ENCODE peak calls at places on chromosomes 11 and 22, in seven cellular contexts. S is sigmoid colon; K is Peyer's patch; Z is uterus; U is A549; G is neural progenitor cell; V is CD4-positive, CD25-positive, alpha-beta regulatory T cell. B is an unnamed sample. For H3K4me1, the result is how much of the 10 kb centered on the place peaks cover.

GRCh38 chr11:125949271-125950177 is 3.7 kb downstream of the VSIG10L2 start:
- DNase-seq in S (no peak), K (no peak), Z (peak), U (no peak), G (no peak), V (no peak), B (no peak)

GRCh38 chr11:2788751-2789140 is 89.0 kb upstream of the KCNQ1OT1 start:
- DNase-seq in S (no peak), K (peak), Z (peak), U (no peak), G (no peak), V (no peak), B (no peak)

GRCh38 chr11:72864692-72865655 is 50.8 kb downstream of the ATG16L2 start:
- DNase-seq in S (no peak), K (no peak), Z (no peak), U (no peak), G (no peak), V (no peak), B (no peak)

GRCh38 chr22:37420656-37421467 is 6.4 kb downstream of the ELFN2 start:
- DNase-seq in S (no peak), K (no peak), Z (no peak), U (no peak), G (no peak), V (no peak), B (no peak)

GRCh38 chr11:17531818-17532131 is 12.4 kb downstream of the USH1C start:
- DNase-seq in S (no peak), K (peak), Z (no peak), U (no peak), G (no peak), V (no peak), B (no peak)

GRCh38 chr22:26892401-26893033 is 235.1 kb downstream of the MIAT start:
- DNase-seq in S (peak), K (no peak), Z (no peak), U (no peak), G (no peak), V (no peak), B (no peak)

GRCh38 chr11:13962562-13963168 is at the start of gene SPON1:
- DNase-seq in S (peak), K (peak), Z (peak), U (no peak), G (peak), V (peak), B (peak)

GRCh38 chr11:14547440-14547839 is 27.3 kb upstream of the PSMA1 start:
- DNase-seq in S (no peak), K (no peak), Z (no peak), U (no peak), G (no peak), V (no peak), B (no peak)

GRCh38 chr11:61701298-61701993 is 21.3 kb downstream of the DAGLA start:
- DNase-seq in S (no peak), K (no peak), Z (no peak), U (no peak), G (peak), V (no peak), B (no peak)

GRCh38 chr22:30354644-30355043 is 2.0 kb downstream of the SF3A1 start:
- DNase-seq in S (no peak), K (no peak), Z (no peak), U (no peak), G (no peak), V (no peak), B (no peak)

GRCh38 chr11:120780239-120780638 is 243.7 kb upstream of the TBCEL start:
- DNase-seq in S (no peak), K (no peak), Z (no peak), U (no peak), G (no peak), V (no peak), B (no peak)

GRCh38 chr11:75583710-75584658 is 21.9 kb downstream of the SERPINH1 start:
- DNase-seq in S (peak), K (peak), Z (peak), U (no peak), G (peak), V (no peak), B (no peak)

GRCh38 chr22:22692707-22693530 is 48.5 kb downstream of the GGTLC2 start:
- DNase-seq in S (peak), K (peak), Z (no peak), U (peak), G (peak), V (peak), B (peak)

GRCh38 chr22:36285017-36285416 is 32.1 kb downstream of the APOL1 start:
- DNase-seq in S (peak), K (no peak), Z (no peak), U (no peak), G (no peak), V (no peak), B (no peak)

GRCh38 chr11:19658344-19658743 is 54.3 kb upstream of the NAV2 start:
- DNase-seq in S (no peak), K (no peak), Z (no peak), U (no peak), G (peak), V (no peak), B (no peak)

GRCh38 chr22:49014227-49015201 is 813.2 kb downstream of the BRD1 start:
- DNase-seq in S (peak), K (no peak), Z (no peak), U (no peak), G (no peak), V (no peak), B (no peak)

GRCh38 chr11:108802492-108802891 is 137.6 kb downstream of the DDX10 start:
- DNase-seq in S (no peak), K (no peak), Z (no peak), U (no peak), G (no peak), V (no peak), B (no peak)

GRCh38 chr11:119015054-119015611 is 3.0 kb downstream of the RPS25 start:
- DNase-seq in S (peak), K (no peak), Z (no peak), U (no peak), G (peak), V (no peak), B (no peak)

GRCh38 chr22:42820075-42820763 is 36.9 kb downstream of the ARFGAP3 start:
- DNase-seq in S (no peak), K (no peak), Z (no peak), U (no peak), G (peak), V (no peak), B (no peak)

GRCh38 chr11:74434528-74434927 is 32.8 kb downstream of the KCNE3 start:
- DNase-seq in S (no peak), K (no peak), Z (no peak), U (no peak), G (no peak), V (no peak), B (no peak)

GRCh38 chr11:18046116-18046777 is at the start of gene TPH1:
- DNase-seq in S (no peak), K (peak), Z (peak), U (no peak), G (peak), V (no peak), B (no peak)

GRCh38 chr11:117470576-117470975 is 142.9 kb downstream of the CEP164 start:
- DNase-seq in S (no peak), K (no peak), Z (no peak), U (no peak), G (no peak), V (no peak), B (no peak)

GRCh38 chr11:77619576-77620198 is 17.9 kb downstream of the CLNS1A start:
- DNase-seq in S (no peak), K (no peak), Z (no peak), U (peak), G (peak), V (peak), B (no peak)

GRCh38 chr22:41302016-41302767 is 867 bp downstream of the ZC3H7B start:
- DNase-seq in S (no peak), K (no peak), Z (no peak), U (no peak), G (peak), V (no peak), B (peak)

GRCh38 chr11:9675691-9676090 is 11.8 kb downstream of the SWAP70 start:
- DNase-seq in S (no peak), K (no peak), Z (no peak), U (no peak), G (peak), V (no peak), B (no peak)

GRCh38 chr22:17108256-17109112 is 12.7 kb downstream of the TMEM121B start:
- DNase-seq in S (no peak), K (no peak), Z (no peak), U (no peak), G (no peak), V (no peak), B (no peak)

GRCh38 chr11:120170741-120171261 is 32.9 kb upstream of the TRIM29 start:
- DNase-seq in S (peak), K (no peak), Z (no peak), U (no peak), G (no peak), V (no peak), B (no peak)

GRCh38 chr22:33658775-33659174 is 261.5 kb downstream of the LARGE1 start:
- DNase-seq in S (peak), K (peak), Z (peak), U (no peak), G (no peak), V (no peak), B (no peak)

GRCh38 chr22:46997311-46997970 is 235.0 kb downstream of the TBC1D22A start:
- DNase-seq in S (peak), K (no peak), Z (no peak), U (no peak), G (no peak), V (no peak), B (no peak)

GRCh38 chr22:31296258-31296657 is 4.0 kb upstream of the PIK3IP1 start:
- DNase-seq in S (no peak), K (no peak), Z (no peak), U (no peak), G (no peak), V (no peak), B (no peak)

GRCh38 chr11:2890466-2891241 is 5.1 kb upstream of the CDKN1C start:
- DNase-seq in S (peak), K (peak), Z (peak), U (no peak), G (peak), V (no peak), B (no peak)

GRCh38 chr11:112255075-112255739 is 5.5 kb downstream of the PLET1 start:
- DNase-seq in S (no peak), K (no peak), Z (no peak), U (no peak), G (no peak), V (no peak), B (no peak)

GRCh38 chr11:70606248-70606950 is 208.1 kb downstream of the CTTN start:
- DNase-seq in S (no peak), K (no peak), Z (no peak), U (no peak), G (no peak), V (no peak), B (no peak)

GRCh38 chr22:26023104-26023775 is 146.0 kb upstream of the SEZ6L start:
- DNase-seq in S (no peak), K (no peak), Z (no peak), U (no peak), G (no peak), V (no peak), B (no peak)

GRCh38 chr11:124551189-124551588 is 7.7 kb upstream of the OR8B12 start:
- DNase-seq in S (no peak), K (no peak), Z (no peak), U (no peak), G (no peak), V (no peak), B (no peak)

GRCh38 chr11:76132268-76132667 is 74.0 kb downstream of the WNT11 start:
- DNase-seq in S (no peak), K (no peak), Z (no peak), U (no peak), G (no peak), V (no peak), B (no peak)

GRCh38 chr11:76975513-76975912 is 58.7 kb upstream of the B3GNT6 start:
- DNase-seq in S (no peak), K (no peak), Z (no peak), U (no peak), G (no peak), V (no peak), B (no peak)

GRCh38 chr11:134592391-134592990 is 180.4 kb upstream of the B3GAT1 start:
- DNase-seq in S (no peak), K (peak), Z (no peak), U (no peak), G (peak), V (no peak), B (peak)

GRCh38 chr22:17554814-17555213 is 8.5 kb upstream of the SLC25A18 start:
- DNase-seq in S (no peak), K (no peak), Z (no peak), U (no peak), G (no peak), V (no peak), B (no peak)

GRCh38 chr22:48976556-48977535 is 850.8 kb downstream of the BRD1 start:
- DNase-seq in S (no peak), K (no peak), Z (no peak), U (no peak), G (no peak), V (no peak), B (no peak)

GRCh38 chr11:65493367-65494176 is 5.3 kb upstream of the MALAT1 start:
- DNase-seq in S (peak), K (peak), Z (peak), U (peak), G (peak), V (no peak), B (no peak)
- H3K4me1 ChIP-seq in S (half or more), K (under half), Z (half or more), U (half or more), G (half or more), V (under half), B (under half)

DNA sequence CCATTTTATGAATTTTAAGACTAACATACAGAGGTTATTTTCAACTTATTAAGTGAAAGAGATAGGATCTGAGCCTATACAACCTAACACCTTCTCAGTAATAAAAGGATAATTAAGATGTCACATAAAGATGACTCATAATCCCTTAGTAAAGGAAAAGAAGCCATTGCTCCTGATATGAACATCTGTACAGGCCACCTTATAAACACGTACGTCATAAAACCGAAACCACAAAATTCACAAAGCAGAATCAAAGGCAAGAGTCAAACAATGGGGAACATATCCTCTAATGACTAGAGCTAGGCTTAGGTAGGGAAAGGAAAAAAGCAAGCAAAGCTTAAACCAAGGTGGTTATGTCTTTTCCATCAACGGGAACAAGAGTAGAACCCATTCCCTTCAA is 103.5 kb downstream of the KCNA4 start:
- DNase-seq in S (no peak), K (no peak), Z (no peak), U (no peak), G (no peak), V (no peak), B (no peak)
- H3K4me1 ChIP-seq in S (under half), K (under half), Z (under half), U (under half), G (under half), V (under half), B (under half)

GRCh38 chr11:46100670-46101069 is 20.6 kb downstream of the PHF21A start:
- DNase-seq in S (no peak), K (no peak), Z (no peak), U (no peak), G (no peak), V (no peak), B (no peak)
- H3K4me1 ChIP-seq in S (under half), K (under half), Z (under half), U (under half), G (under half), V (under half), B (under half)

GRCh38 chr22:23828800-23829680 is 9.8 kb downstream of the DERL3 start:
- DNase-seq in S (peak), K (no peak), Z (no peak), U (no peak), G (no peak), V (no peak), B (no peak)
- H3K4me1 ChIP-seq in S (under half), K (under half), Z (under half), U (under half), G (under half), V (under half), B (under half)

DNA sequence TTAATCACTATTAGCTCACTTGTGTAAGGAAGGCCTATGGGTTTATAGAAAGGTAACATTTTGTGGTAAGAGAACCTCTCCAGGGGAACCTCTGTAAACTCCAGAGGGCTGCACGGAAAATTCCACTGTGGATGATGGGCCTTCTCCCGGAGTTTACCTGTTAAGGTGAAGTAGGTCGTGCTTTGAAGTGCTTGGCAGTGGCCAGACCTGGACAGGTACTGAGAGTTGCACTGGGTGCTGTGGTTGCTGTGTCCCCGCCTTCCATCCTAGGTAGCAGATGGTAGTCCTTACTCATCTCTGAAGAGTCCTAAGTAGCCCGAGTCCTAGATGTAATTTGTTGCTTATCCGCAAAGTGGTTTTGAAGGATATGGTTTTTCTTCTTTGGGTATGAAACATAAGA is 133.4 kb downstream of the TEAD1 start:
- DNase-seq in S (no peak), K (no peak), Z (no peak), U (no peak), G (no peak), V (no peak), B (no peak)
- H3K4me1 ChIP-seq in S (half or more), K (under half), Z (under half), U (half or more), G (half or more), V (under half), B (under half)

GRCh38 chr22:39502109-39502788 is at the start of gene MIEF1:
- DNase-seq in S (peak), K (peak), Z (peak), U (peak), G (peak), V (peak), B (peak)

GRCh38 chr22:39503590-39503989 is 1.5 kb downstream of the MIEF1 start:
- DNase-seq in S (no peak), K (no peak), Z (no peak), U (no peak), G (no peak), V (no peak), B (no peak)

GRCh38 chr22:39502789-39503464 is 837 bp downstream of the MIEF1 start:
- DNase-seq in S (no peak), K (no peak), Z (no peak), U (no peak), G (no peak), V (no peak), B (no peak)

GRCh38 chr22:39501644-39502108 is 414 bp upstream of the MIEF1 start:
- DNase-seq in S (no peak), K (no peak), Z (no peak), U (no peak), G (no peak), V (no peak), B (no peak)

GRCh38 chr22:39504071-39504470 is 2.0 kb downstream of the MIEF1 start:
- DNase-seq in S (no peak), K (no peak), Z (no peak), U (no peak), G (no peak), V (no peak), B (no peak)
- H3K4me1 ChIP-seq in S (under half), K (under half), Z (under half), U (under half), G (under half), V (under half), B (under half)

GRCh38 chr11:102544594-102544993 is 14.0 kb upstream of the MMP7 start:
- DNase-seq in S (no peak), K (no peak), Z (no peak), U (no peak), G (no peak), V (no peak), B (no peak)

GRCh38 chr11:102546427-102546826 is 15.9 kb upstream of the MMP7 start:
- DNase-seq in S (no peak), K (no peak), Z (no peak), U (no peak), G (no peak), V (no peak), B (no peak)

GRCh38 chr11:102551188-102551781 is 20.7 kb upstream of the MMP7 start:
- DNase-seq in S (no peak), K (no peak), Z (no peak), U (no peak), G (peak), V (no peak), B (no peak)

GRCh38 chr11:102545701-102546100 is 15.2 kb upstream of the MMP7 start:
- DNase-seq in S (no peak), K (no peak), Z (no peak), U (no peak), G (no peak), V (no peak), B (no peak)

DNA sequence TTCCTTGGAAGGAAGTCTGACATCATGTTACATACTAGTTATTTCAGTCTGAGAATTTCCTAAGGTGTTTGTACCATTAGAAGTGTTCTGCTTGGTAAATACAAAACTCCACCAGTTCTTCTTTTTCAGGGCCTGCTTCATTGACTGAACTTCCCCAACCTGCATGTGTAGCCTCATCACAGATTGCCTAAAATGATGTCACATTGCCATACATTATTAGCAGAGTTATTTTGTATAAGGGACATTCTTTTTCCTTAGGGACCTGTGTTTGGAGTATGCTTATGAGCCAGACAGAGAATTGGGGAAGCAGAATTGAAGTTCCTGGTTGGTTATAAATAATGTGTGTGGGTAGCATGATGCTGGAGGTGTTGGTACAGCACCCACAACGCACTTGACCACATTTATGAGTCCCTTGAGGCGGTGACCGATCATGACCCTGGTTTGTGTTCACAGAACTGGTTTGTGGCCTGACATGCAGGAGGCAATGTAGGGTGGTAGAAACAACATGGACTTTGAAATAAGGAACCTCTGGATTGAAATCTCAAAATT is 16.4 kb upstream of the MMP7 start:
- DNase-seq in S (no peak), K (peak), Z (no peak), U (no peak), G (no peak), V (no peak), B (no peak)
- H3K4me1 ChIP-seq in S (under half), K (under half), Z (under half), U (under half), G (under half), V (under half), B (under half)